ENCODE peak calls at places on chromosome 11, in five cellular contexts. O is neural progenitor cell, R is right lobe of liver, F is cardiac muscle cell, K is kidney. W is an unnamed sample. For H3K9me3, the result is how much of the 10 kb centered on the place peaks cover.

GRCh38 chr11:130178992-130179391 is 19.4 kb downstream of the ST14 start:
- DNase-seq in O (no peak), R (no peak), F (no peak), K (no peak), W (no peak)

GRCh38 chr11:14554959-14555358 is 34.8 kb upstream of the PSMA1 start:
- DNase-seq in O (no peak), R (no peak), F (peak), K (no peak), W (no peak)

GRCh38 chr11:64268687-64269379 is 15.6 kb downstream of the BAD start:
- DNase-seq in O (peak), R (peak), F (peak), K (peak), W (peak)

GRCh38 chr11:71466358-71466757 is 13.4 kb downstream of the NADSYN1 start:
- DNase-seq in O (no peak), R (no peak), F (no peak), K (peak), W (no peak)

GRCh38 chr11:103476874-103477273 is 367.6 kb downstream of the DYNC2H1 start:
- DNase-seq in O (no peak), R (no peak), F (no peak), K (no peak), W (no peak)

GRCh38 chr11:14904745-14905103 is 12.7 kb upstream of the CYP2R1 start:
- DNase-seq in O (peak), R (peak), F (peak), K (peak), W (peak)

GRCh38 chr11:72226701-72227100 is 2.1 kb downstream of the INPPL1 start:
- DNase-seq in O (no peak), R (peak), F (no peak), K (no peak), W (no peak)

GRCh38 chr11:102112654-102112926 is 2.3 kb downstream of the YAP1 start:
- DNase-seq in O (no peak), R (no peak), F (no peak), K (no peak), W (no peak)

GRCh38 chr11:17389205-17389956 is 922 bp upstream of the KCNJ11 start:
- DNase-seq in O (peak), R (peak), F (peak), K (peak), W (peak)

GRCh38 chr11:63667993-63668392 is 3.2 kb downstream of the ATL3 start:
- DNase-seq in O (no peak), R (no peak), F (peak), K (no peak), W (no peak)

GRCh38 chr11:126561327-126561893 is 205.9 kb downstream of the ST3GAL4 start:
- DNase-seq in O (peak), R (no peak), F (peak), K (no peak), W (peak)

DNA sequence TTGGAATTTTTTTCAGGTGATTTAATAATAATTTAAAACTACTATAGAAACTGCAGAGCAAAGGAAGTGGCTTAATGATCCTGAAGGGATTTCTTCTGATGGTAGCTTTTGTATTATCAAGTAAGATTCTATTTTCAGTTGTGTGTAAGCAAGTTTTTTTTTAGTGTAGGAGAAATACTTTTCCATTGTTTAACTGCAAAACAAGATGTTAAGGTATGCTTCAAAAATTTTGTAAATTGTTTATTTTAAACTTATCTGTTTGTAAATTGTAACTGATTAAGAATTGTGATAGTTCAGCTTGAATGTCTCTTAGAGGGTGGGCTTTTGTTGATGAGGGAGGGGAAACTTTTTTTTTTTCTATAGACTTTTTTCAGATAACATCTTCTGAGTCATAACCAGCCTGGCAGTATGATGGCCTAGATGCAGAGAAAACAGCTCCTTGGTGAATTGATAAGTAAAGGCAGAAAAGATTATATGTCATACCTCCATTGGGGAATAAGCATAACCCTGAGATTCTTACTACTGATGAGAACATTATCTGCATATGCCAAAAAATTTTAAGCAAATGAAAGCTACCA is 3.5 kb downstream of the MALAT1 start:
- DNase-seq in O (no peak), R (no peak), F (peak), K (no peak), W (no peak)
- H3K27ac ChIP-seq in O (peak), R (peak), F (peak), K (peak), W (peak)

GRCh38 chr11:90722552-90723190 is 499.8 kb upstream of the CHORDC1 start:
- DNase-seq in O (no peak), R (no peak), F (peak), K (no peak), W (no peak)

DNA sequence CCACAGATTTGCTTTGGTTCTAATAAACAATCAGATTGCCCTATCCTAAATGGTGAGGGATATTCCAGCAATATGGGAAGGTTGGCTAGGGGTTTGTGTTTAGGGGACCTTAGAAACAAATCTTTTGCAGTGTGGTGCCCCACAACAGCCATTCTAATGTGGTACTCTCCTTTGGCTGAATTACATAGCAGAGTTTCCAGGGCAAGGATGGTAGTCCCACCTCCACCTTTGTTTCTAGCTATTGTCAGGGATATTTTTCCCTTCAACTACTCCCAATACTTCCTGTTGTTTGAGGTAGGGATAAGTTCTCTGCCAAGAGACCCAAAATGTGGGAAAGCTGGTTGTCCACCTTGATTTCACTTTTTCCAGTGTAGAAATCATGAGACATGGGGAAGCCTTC is 494.7 kb upstream of the CHORDC1 start:
- DNase-seq in O (no peak), R (no peak), F (no peak), K (no peak), W (no peak)
- H3K9me3 ChIP-seq in O (under half), R (under half), F (under half), K (under half), W (under half)

GRCh38 chr11:1826552-1827094 is 8.2 kb upstream of the SYT8 start:
- DNase-seq in O (no peak), R (no peak), F (peak), K (peak), W (no peak)
- TF ChIP-seq CTCF in O (peak), R (no peak), F (peak), K (no peak), W (no peak)

GRCh38 chr11:13440100-13440855 is 22.7 kb downstream of the BTBD10 start:
- DNase-seq in O (no peak), R (no peak), F (peak), K (no peak), W (no peak)
- H3K27ac ChIP-seq in O (no peak), R (no peak), F (no peak), K (no peak), W (no peak)

GRCh38 chr11:58429273-58429672 is 1.4 kb upstream of the OR5B2 start:
- DNase-seq in O (no peak), R (no peak), F (no peak), K (no peak), W (no peak)
- H3K9me3 ChIP-seq in O (under half), R (under half), F (under half), K (under half), W (under half)

GRCh38 chr11:113249786-113250185 is 64.6 kb upstream of the TTC12 start:
- DNase-seq in O (peak), R (no peak), F (no peak), K (no peak), W (no peak)
- TF ChIP-seq CTCF in O (no peak), R (no peak), F (no peak), K (no peak), W (no peak)

GRCh38 chr11:121445071-121445768 is 6.9 kb upstream of the SORL1 start:
- DNase-seq in O (no peak), R (no peak), F (no peak), K (peak), W (no peak)
- H3K27ac ChIP-seq in O (no peak), R (no peak), F (no peak), K (no peak), W (no peak)

DNA sequence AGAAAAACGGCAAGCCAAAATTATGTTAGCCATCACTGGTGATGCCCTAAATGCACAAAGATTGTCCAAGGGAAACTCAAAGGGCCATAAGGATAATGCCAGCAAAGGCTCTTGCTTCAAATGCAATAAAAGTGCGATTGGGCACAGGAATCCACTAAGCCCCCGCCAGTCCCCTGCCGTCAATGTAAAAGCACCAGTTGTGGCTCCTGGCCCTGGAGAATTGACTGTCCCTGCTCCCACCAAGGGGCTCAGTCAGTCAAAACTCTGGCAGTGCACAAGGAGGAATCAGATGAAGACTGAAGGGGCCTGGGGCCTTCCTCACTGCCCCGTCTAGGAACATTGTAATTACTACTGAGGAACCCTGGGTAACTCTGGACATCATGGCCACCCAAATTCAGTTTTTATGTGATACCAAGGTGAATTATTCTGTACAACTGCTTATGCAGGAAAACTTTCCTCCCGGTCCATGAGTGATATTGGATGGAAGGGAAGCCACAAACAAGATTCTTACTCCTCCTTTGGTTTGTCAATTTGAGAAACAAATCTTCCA is 85.6 kb downstream of the PIWIL4 start:
- DNase-seq in O (no peak), R (no peak), F (no peak), K (no peak), W (no peak)
- H3K9me3 ChIP-seq in O (under half), R (under half), F (under half), K (under half), W (under half)

GRCh38 chr11:85182437-85183109 is 444.6 kb downstream of the DLG2 start:
- DNase-seq in O (peak), R (no peak), F (no peak), K (no peak), W (no peak)
- TF ChIP-seq CTCF in O (peak), R (no peak), F (no peak), K (no peak), W (no peak)

W was measured in ovary.